ENCODE peak calls at places on chromosomes 6 and 20, in ten cellular contexts. Q, L, B, C, Y, G, X, S, K and T are unnamed samples.

GRCh38 chr6:34671362-34671761 is 25.2 kb downstream of the ILRUN start:
- DNase-seq in L (no peak), C (peak; percentile 31), S (peak; percentile 48), X (peak; percentile 35), Q (no peak), G (no peak), K (no peak), B (no peak), Y (no peak), T (no peak)

GRCh38 chr6:157226026-157226639 is 97.2 kb downstream of the TMEM242 start:
- DNase-seq in L (no peak), B (no peak), S (peak; percentile 88), Y (no peak), X (peak; percentile 95), K (no peak), G (no peak), Q (no peak), C (peak; percentile 75), T (no peak)

GRCh38 chr6:37860226-37860839 is 40.8 kb downstream of the ZFAND3 start:
- DNase-seq in B (peak; percentile 42), S (peak; percentile 59), Y (no peak), C (peak; percentile 62), Q (no peak), X (peak; percentile 67), L (no peak), K (no peak), G (no peak), T (no peak)

GRCh38 chr6:134230940-134231339 is 87.0 kb downstream of the SGK1 start:
- DNase-seq in K (no peak), L (no peak), X (no peak), C (no peak), Q (no peak), B (no peak), S (no peak), Y (no peak), G (no peak), T (no peak)

GRCh38 chr6:52650946-52651345 is 20.0 kb upstream of the TMEM14A start:
- DNase-seq in B (no peak), K (no peak), C (peak; percentile 86), S (peak; percentile 42), X (peak; percentile 64), G (no peak), L (no peak), Y (no peak), Q (no peak), T (no peak)

GRCh38 chr6:6775074-6775473 is 186.6 kb downstream of the LY86 start:
- DNase-seq in B (no peak), Q (no peak), L (no peak), C (no peak), X (no peak), K (no peak), Y (no peak), S (no peak), G (no peak), T (no peak)

GRCh38 chr6:106787327-106788196 is 158.2 kb downstream of the QRSL1 start:
- DNase-seq in G (no peak), L (no peak), K (no peak), C (no peak), B (no peak), X (no peak), S (no peak), Q (no peak), Y (no peak), T (peak; percentile 83)

GRCh38 chr20:41268402-41268801 is 49.1 kb downstream of the ZHX3 start:
- DNase-seq in Q (no peak), B (no peak), S (no peak), X (no peak), L (no peak), K (no peak), Y (no peak), C (no peak), G (no peak), T (no peak)

GRCh38 chr6:157428418-157429202 is 47.6 kb downstream of the ZDHHC14 start:
- DNase-seq in L (no peak), S (no peak), Q (no peak), B (peak; percentile 28), G (no peak), X (no peak), K (no peak), C (peak; percentile 15), Y (no peak), T (peak; percentile 88)

GRCh38 chr6:5665173-5665572 is 341.6 kb downstream of the NRN1 start:
- DNase-seq in K (no peak), Y (no peak), B (no peak), G (no peak), X (no peak), S (no peak), L (no peak), Q (peak; percentile 25), C (no peak), T (no peak)

GRCh38 chr6:149919834-149920225 is 3.1 kb downstream of the RAET1G start:
- DNase-seq in K (no peak), Y (no peak), X (no peak), G (no peak), L (no peak), Q (no peak), S (no peak), B (no peak), C (no peak), T (no peak)

GRCh38 chr6:4910060-4910746 is 93.6 kb downstream of the RPP40 start:
- DNase-seq in B (no peak), C (no peak), Y (no peak), G (no peak), S (no peak), L (no peak), K (no peak), Q (no peak), X (no peak), T (peak; percentile 28)

GRCh38 chr6:168133186-168133585 is 54.2 kb upstream of the FRMD1 start:
- DNase-seq in C (peak; percentile 41), K (no peak), Y (no peak), X (peak; percentile 78), L (peak; percentile 12), Q (no peak), B (peak; percentile 56), S (peak; percentile 44), G (no peak), T (no peak)

GRCh38 chr6:36739947-36740817 is 42.6 kb downstream of the RAB44 start:
- DNase-seq in C (no peak), Y (no peak), Q (no peak), G (no peak), L (no peak), X (no peak), B (no peak), K (no peak), S (peak; percentile 19), T (no peak)

GRCh38 chr6:148530976-148531375 is 188.3 kb downstream of the SASH1 start:
- DNase-seq in S (no peak), X (no peak), L (no peak), B (no peak), C (no peak), G (no peak), Q (no peak), K (no peak), Y (no peak), T (no peak)

GRCh38 chr6:86440608-86441007 is 496.7 kb upstream of the HTR1E start:
- DNase-seq in S (no peak), X (no peak), K (no peak), L (no peak), G (no peak), Y (no peak), B (no peak), C (no peak), Q (no peak), T (no peak)

GRCh38 chr20:17897566-17898307 is 70.9 kb downstream of the SNX5 start:
- DNase-seq in C (no peak), G (no peak), B (no peak), Y (no peak), S (no peak), Q (no peak), L (no peak), K (no peak), X (no peak), T (no peak)

DNA sequence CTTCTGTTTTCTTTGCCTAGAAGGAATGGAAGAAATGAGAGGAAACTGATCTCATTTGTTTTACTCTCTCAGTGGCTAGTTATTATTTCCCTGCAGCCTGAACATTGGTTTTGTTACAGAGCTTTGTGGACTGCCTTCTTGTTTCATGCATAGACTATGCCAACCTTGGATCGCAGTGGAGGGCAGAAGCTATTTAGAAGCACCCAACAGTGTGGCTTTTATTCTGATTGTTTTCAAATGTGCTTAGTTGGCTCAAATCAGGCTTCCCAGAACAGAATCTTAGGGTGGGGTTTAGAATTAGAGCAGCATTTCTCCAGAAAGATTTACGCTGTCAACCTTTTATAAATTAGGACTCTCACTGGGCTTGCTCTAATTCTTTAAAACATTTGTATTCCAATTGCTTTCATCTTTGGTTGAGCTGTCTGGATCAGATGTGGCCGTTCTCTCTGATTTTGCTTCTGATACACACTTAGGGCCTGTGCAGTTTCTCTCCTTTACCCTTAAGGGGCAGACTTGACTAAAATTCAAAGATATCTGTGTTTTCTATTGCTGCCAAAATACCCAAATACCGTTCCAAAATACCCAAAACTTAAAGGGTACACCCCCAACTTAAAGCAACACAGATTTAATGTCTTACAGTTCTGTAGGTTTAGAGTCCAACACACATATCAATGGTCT is 210.3 kb downstream of the BCKDHB start:
- DNase-seq in Y (no peak), C (peak; percentile 12), Q (no peak), B (peak; percentile 61), K (no peak), L (no peak), X (peak; percentile 1), S (peak; percentile 57), G (no peak), T (no peak)
- TF ChIP-seq CTCF in Y (no peak), C (peak; percentile 33), Q (no peak), B (peak; percentile 30), K (no peak), L (no peak), X (peak; percentile 25), S (peak; percentile 63), G (peak; percentile 13), T (no peak)

GRCh38 chr20:33233129-33233774 is 2.5 kb upstream of the BPIFA1 start:
- DNase-seq in G (no peak), S (no peak), X (no peak), L (no peak), Q (no peak), C (no peak), B (peak; percentile 61), Y (no peak), K (no peak), T (no peak)
- TF ChIP-seq CTCF in G (no peak), S (no peak), X (no peak), L (no peak), Q (no peak), C (no peak), B (peak; percentile 54), Y (no peak), K (no peak), T (no peak)

DNA sequence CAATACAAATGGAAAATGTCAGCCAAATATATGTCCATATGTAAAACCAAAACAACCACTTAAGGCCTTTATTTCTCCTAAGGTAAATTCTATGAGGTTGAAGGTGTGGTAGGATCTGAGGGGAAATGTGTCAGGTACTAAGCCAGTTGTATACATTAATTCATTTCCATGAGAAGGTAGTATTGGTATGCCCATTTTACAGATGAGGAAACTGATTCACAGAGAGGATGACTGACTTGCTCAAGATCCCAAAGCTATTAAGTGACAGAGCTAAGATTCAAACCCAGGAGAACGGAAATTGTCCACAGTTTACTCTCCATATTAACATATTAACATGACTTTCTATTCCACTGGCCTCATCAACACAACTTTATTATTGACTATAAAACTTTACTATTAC is 64.1 kb upstream of the MAP7 start:
- DNase-seq in K (no peak), S (no peak), Q (no peak), C (no peak), Y (no peak), X (no peak), L (no peak), G (no peak), B (no peak), T (no peak)
- TF ChIP-seq CTCF in K (no peak), S (no peak), Q (no peak), C (no peak), Y (no peak), X (no peak), L (no peak), G (no peak), B (no peak), T (no peak)

GRCh38 chr6:66421570-66421969 is 714.5 kb upstream of the EYS start:
- DNase-seq in C (no peak), B (peak; percentile 47), X (peak; percentile 0), Y (no peak), G (no peak), K (no peak), L (no peak), S (no peak), Q (no peak), T (no peak)
- TF ChIP-seq CTCF in C (no peak), B (peak; percentile 66), X (peak; percentile 11), Y (no peak), G (no peak), K (no peak), L (no peak), S (no peak), Q (no peak), T (peak; percentile 22)